ENCODE peak calls at places on chromosomes 4 and X, in six cellular contexts. O, C, M, N, T and X are unnamed samples.

GRCh38 chr4:126328914-126329313 is 1014.2 kb downstream of the FAT4 start:
- DNase-seq in O (no peak), C (no peak), M (no peak), N (no peak), T (no peak), X (no peak)

GRCh38 chrX:928606-929005 is 283.8 kb downstream of the CRLF2 start:
- DNase-seq in O (no peak), C (no peak), M (no peak), N (no peak), T (no peak), X (no peak)

GRCh38 chr4:140176735-140177134 is 22.8 kb upstream of the MAML3 start:
- DNase-seq in O (no peak), C (no peak), M (no peak), N (no peak), T (no peak), X (no peak)

GRCh38 chrX:153981771-153982533 is 9.4 kb downstream of the TMEM187 start:
- DNase-seq in O (no peak), C (peak; percentile 71), M (no peak), N (no peak), T (no peak), X (no peak)

GRCh38 chr4:47218631-47219030 is 187.3 kb downstream of the GABRB1 start:
- DNase-seq in O (no peak), C (no peak), M (no peak), N (no peak), T (no peak), X (no peak)

GRCh38 chrX:74656079-74656745 is 41.8 kb upstream of the RLIM start:
- DNase-seq in O (no peak), C (no peak), M (no peak), N (no peak), T (no peak), X (no peak)

GRCh38 chr4:173990126-173990878 is 293.2 kb downstream of the FBXO8 start:
- DNase-seq in O (peak; percentile 84), C (no peak), M (peak; percentile 27), N (peak; percentile 75), T (no peak), X (no peak)

GRCh38 chr4:83267121-83267834 is 17.3 kb downstream of the COQ2 start:
- DNase-seq in O (peak; percentile 83), C (no peak), M (no peak), N (no peak), T (no peak), X (peak; percentile 11)

GRCh38 chrX:12139934-12140611 is 1.8 kb downstream of the FRMPD4 start:
- DNase-seq in O (no peak), C (no peak), M (no peak), N (no peak), T (no peak), X (no peak)

GRCh38 chrX:40094041-40094899 is 3.5 kb downstream of the BCOR start:
- DNase-seq in O (peak; percentile 67), C (peak; percentile 69), M (no peak), N (peak; percentile 89), T (peak; percentile 61), X (peak; percentile 51)

GRCh38 chr4:25367004-25367621 is 9.9 kb upstream of the ANAPC4 start:
- DNase-seq in O (peak; percentile 77), C (no peak), M (no peak), N (peak; percentile 46), T (no peak), X (no peak)

GRCh38 chr4:168876106-168876505 is 133.9 kb downstream of the CBR4 start:
- DNase-seq in O (no peak), C (no peak), M (no peak), N (no peak), T (no peak), X (no peak)

GRCh38 chrX:10795721-10796120 is 175.3 kb upstream of the MID1 start:
- DNase-seq in O (no peak), C (no peak), M (no peak), N (no peak), T (no peak), X (no peak)

GRCh38 chrX:21655901-21656586 is 2.1 kb downstream of the KLHL34 start:
- DNase-seq in O (no peak), C (peak; percentile 48), M (no peak), N (no peak), T (no peak), X (no peak)

GRCh38 chr4:138053601-138054322 is 188.4 kb downstream of the SLC7A11 start:
- DNase-seq in O (peak; percentile 90), C (no peak), M (no peak), N (no peak), T (no peak), X (no peak)

GRCh38 chr4:65510976-65511375 is 159.3 kb downstream of the EPHA5 start:
- DNase-seq in O (peak; percentile 62), C (no peak), M (no peak), N (no peak), T (no peak), X (no peak)

GRCh38 chr4:139242511-139243051 is 37.4 kb downstream of the MGARP start:
- DNase-seq in O (peak; percentile 66), C (no peak), M (no peak), N (no peak), T (no peak), X (no peak)

GRCh38 chrX:130097507-130098201 is 12.6 kb downstream of the ELF4 start:
- DNase-seq in O (no peak), C (peak; percentile 74), M (no peak), N (no peak), T (peak; percentile 76), X (peak; percentile 41)

GRCh38 chr4:150248181-150248580 is 169.9 kb downstream of the DCLK2 start:
- DNase-seq in O (no peak), C (no peak), M (no peak), N (no peak), T (no peak), X (no peak)

GRCh38 chr4:47031011-47031678 is at the start of gene GABRB1:
- DNase-seq in O (peak; percentile 69), C (peak; percentile 78), M (peak; percentile 66), N (peak; percentile 81), T (peak; percentile 74), X (peak; percentile 66)

GRCh38 chrX:150032742-150033141 is 94.5 kb upstream of the EOLA2 start:
- DNase-seq in O (peak; percentile 38), C (no peak), M (peak; percentile 1), N (peak; percentile 57), T (no peak), X (no peak)

GRCh38 chrX:154348114-154348531 is 26.3 kb downstream of the FLNA start:
- DNase-seq in O (no peak), C (no peak), M (no peak), N (no peak), T (no peak), X (no peak)

GRCh38 chr4:86934147-86934771 is 552 bp upstream of the AFF1 start:
- DNase-seq in O (no peak), C (no peak), M (no peak), N (peak; percentile 35), T (peak; percentile 40), X (no peak)

GRCh38 chrX:104136241-104137019 is 20.4 kb downstream of the SLC25A53 start:
- DNase-seq in O (peak; percentile 94), C (no peak), M (peak; percentile 68), N (peak; percentile 89), T (peak; percentile 77), X (peak; percentile 64)

GRCh38 chr4:90121961-90122748 is 5.0 kb upstream of the CCSER1 start:
- DNase-seq in O (no peak), C (no peak), M (no peak), N (no peak), T (no peak), X (no peak)

GRCh38 chrX:109374276-109374960 is 107.5 kb downstream of the GUCY2F start:
- DNase-seq in O (no peak), C (no peak), M (no peak), N (no peak), T (no peak), X (no peak)

GRCh38 chr4:10584042-10584441 is 100.5 kb downstream of the CLNK start:
- DNase-seq in O (peak; percentile 46), C (no peak), M (no peak), N (no peak), T (peak; percentile 27), X (peak; percentile 13)

GRCh38 chr4:184849184-184849583 is 23.4 kb upstream of the ACSL1 start:
- DNase-seq in O (no peak), C (no peak), M (no peak), N (no peak), T (no peak), X (no peak)
- H3K4me1 ChIP-seq in O (peaks cover 32% of the 10 kb centered on the region), C (peaks cover 3% of the 10 kb centered on the region), M (no peaks in the 10 kb centered on the region), N (no peaks in the 10 kb centered on the region), T (no peaks in the 10 kb centered on the region), X (no peaks in the 10 kb centered on the region)

GRCh38 chr4:6914448-6914847 is 4.8 kb downstream of the TBC1D14 start:
- DNase-seq in O (no peak), C (no peak), M (no peak), N (no peak), T (no peak), X (no peak)

GRCh38 chr4:6910960-6911874 is 1.6 kb downstream of the TBC1D14 start:
- DNase-seq in O (no peak), C (no peak), M (no peak), N (no peak), T (no peak), X (no peak)

GRCh38 chr4:6910340-6910959 is 824 bp downstream of the TBC1D14 start:
- DNase-seq in O (peak; percentile 10), C (no peak), M (no peak), N (peak; percentile 57), T (peak; percentile 49), X (no peak)

GRCh38 chr4:6913350-6913749 is 3.7 kb downstream of the TBC1D14 start:
- DNase-seq in O (no peak), C (no peak), M (no peak), N (no peak), T (no peak), X (no peak)

GRCh38 chr4:6912412-6912811 is 2.8 kb downstream of the TBC1D14 start:
- DNase-seq in O (no peak), C (no peak), M (no peak), N (no peak), T (no peak), X (no peak)
- H3K4me1 ChIP-seq in O (peaks cover 15% of the 10 kb centered on the region), C (peaks cover 44% of the 10 kb centered on the region), M (peaks cover 19% of the 10 kb centered on the region), N (peaks cover 34% of the 10 kb centered on the region), T (peaks cover 20% of the 10 kb centered on the region), X (peaks cover 43% of the 10 kb centered on the region)

GRCh38 chr4:40603281-40603680 is 26.4 kb downstream of the RBM47 start:
- DNase-seq in O (no peak), C (no peak), M (no peak), N (no peak), T (no peak), X (no peak)
- H3K4me1 ChIP-seq in O (no peaks in the 10 kb centered on the region), C (peaks cover 9% of the 10 kb centered on the region), M (no peaks in the 10 kb centered on the region), N (peaks cover 6% of the 10 kb centered on the region), T (no peaks in the 10 kb centered on the region), X (peaks cover 9% of the 10 kb centered on the region)

DNA sequence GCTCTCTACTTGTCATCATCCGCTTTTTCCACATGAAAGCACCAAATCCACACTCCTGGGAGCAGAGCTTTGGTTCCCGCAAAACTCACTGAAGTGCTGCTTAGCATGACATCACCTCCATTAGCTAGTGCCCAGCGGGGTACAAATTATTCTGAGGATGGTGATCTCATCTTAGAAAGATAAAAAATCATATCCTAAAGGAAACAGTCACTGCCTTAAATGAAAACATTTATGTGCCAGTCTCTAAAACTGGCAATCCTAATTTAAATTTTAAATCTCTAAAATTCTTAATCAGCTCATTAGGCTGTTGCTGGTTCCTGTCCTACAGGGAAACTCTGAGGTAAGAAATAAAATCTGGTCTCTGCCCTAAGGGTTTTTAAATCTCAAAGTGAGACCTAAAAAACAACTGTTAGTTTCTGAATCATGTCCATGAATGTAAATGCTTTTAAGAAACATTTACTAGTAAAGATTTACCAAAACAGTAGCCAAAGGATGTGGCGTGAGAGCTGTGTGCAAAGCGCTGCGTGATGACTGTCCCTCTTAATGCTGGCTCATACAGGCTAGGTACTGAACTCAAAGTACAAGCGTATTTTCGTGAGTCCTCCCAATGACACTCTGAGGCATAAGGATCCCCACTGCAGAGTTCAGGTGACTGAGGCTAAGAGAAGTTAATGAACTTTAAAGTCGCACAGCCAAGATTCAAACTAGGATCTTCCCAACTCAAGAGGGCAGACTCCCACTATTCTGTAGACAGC is 4.5 kb downstream of the CASP3 start:
- DNase-seq in O (no peak), C (no peak), M (no peak), N (no peak), T (no peak), X (no peak)
- H3K4me1 ChIP-seq in O (peaks cover 41% of the 10 kb centered on the region), C (peaks cover 37% of the 10 kb centered on the region), M (peaks cover 8% of the 10 kb centered on the region), N (peaks cover 20% of the 10 kb centered on the region), T (peaks cover 7% of the 10 kb centered on the region), X (peaks cover 10% of the 10 kb centered on the region)